ENCODE peak calls at places on chromosome X, in four cellular contexts. G is B cell; X is stimulated activated CD8-positive, alpha-beta memory T cell treated with anti-CD3 and anti-CD28 coated beads, Interleukin-15, amount 100 ng/mL, for 24 hours; T is EH. O is an unnamed sample.

GRCh38 chrX:14027511-14028019 is 2.1 kb downstream of the GEMIN8 start:
- DNase-seq in X (no peak), G (no peak), T (peak), O (no peak)

GRCh38 chrX:39974228-39974627 is 123.5 kb downstream of the BCOR start:
- DNase-seq in G (no peak), X (no peak), T (no peak), O (no peak)

GRCh38 chrX:19673334-19674040 is 158.2 kb upstream of the MAP3K15 start:
- DNase-seq in X (no peak), G (no peak), T (peak), O (peak)

GRCh38 chrX:106726485-106727437 is at the start of gene RNF128:
- DNase-seq in G (no peak), X (no peak), T (peak), O (no peak)

GRCh38 chrX:102846544-102847236 is 90.4 kb upstream of the RAB40AL start:
- DNase-seq in X (no peak), G (no peak), T (peak), O (no peak)

GRCh38 chrX:53288173-53288572 is 6.8 kb upstream of the IQSEC2 start:
- DNase-seq in G (no peak), X (no peak), T (peak), O (no peak)

GRCh38 chrX:65723706-65724105 is 56.3 kb downstream of the MSN start:
- DNase-seq in X (no peak), G (no peak), T (peak), O (no peak)

GRCh38 chrX:85851418-85851817 is 195.9 kb downstream of the CHM start:
- DNase-seq in T (peak), X (no peak), G (no peak), O (no peak)

GRCh38 chrX:1486177-1486576 is 33.5 kb upstream of the ASMTL start:
- DNase-seq in X (no peak), G (no peak), T (no peak), O (no peak)

GRCh38 chrX:139213241-139213709 is 317.3 kb upstream of the F9 start:
- DNase-seq in G (no peak), T (no peak), X (no peak), O (no peak)

GRCh38 chrX:129787336-129788055 is 7.7 kb downstream of the SASH3 start:
- DNase-seq in X (no peak), T (no peak), G (no peak), O (no peak)